ENCODE peak calls at places on chromosomes 5 and 9, in four cellular contexts. One of them, this sample, is unnamed.

GRCh38 chr5:175854231-175855040 is 16.9 kb upstream of the CPLX2 start:
- DNase-seq in CD8-positive, alpha-beta T cell: no peak
- DNase-seq in cardiac fibroblast: no peak
- DNase-seq in choroid plexus epithelial cell: no peak
- DNase-seq in this sample: no peak

GRCh38 chr9:128118472-128118857 is 9.1 kb downstream of the PTGES2 start:
- DNase-seq in CD8-positive, alpha-beta T cell: no peak
- DNase-seq in cardiac fibroblast: no peak
- DNase-seq in choroid plexus epithelial cell: no peak
- DNase-seq in this sample: no peak

GRCh38 chr5:74578356-74579044 is 62.0 kb downstream of the ENC1 start:
- DNase-seq in CD8-positive, alpha-beta T cell: no peak
- DNase-seq in cardiac fibroblast: no peak
- DNase-seq in choroid plexus epithelial cell: no peak
- DNase-seq in this sample: peak

GRCh38 chr5:122608222-122608621 is 166.7 kb upstream of the SNX2 start:
- DNase-seq in CD8-positive, alpha-beta T cell: no peak
- DNase-seq in cardiac fibroblast: no peak
- DNase-seq in choroid plexus epithelial cell: no peak
- DNase-seq in this sample: no peak

GRCh38 chr9:115263731-115264130 is 145.8 kb upstream of the TNC start:
- DNase-seq in CD8-positive, alpha-beta T cell: no peak
- DNase-seq in cardiac fibroblast: peak
- DNase-seq in choroid plexus epithelial cell: peak
- DNase-seq in this sample: no peak

GRCh38 chr5:176658817-176659216 is 11.5 kb downstream of the TSPAN17 start:
- DNase-seq in CD8-positive, alpha-beta T cell: no peak
- DNase-seq in cardiac fibroblast: no peak
- DNase-seq in choroid plexus epithelial cell: peak
- DNase-seq in this sample: no peak

GRCh38 chr5:152546493-152546892 is 141.4 kb upstream of the NMUR2 start:
- DNase-seq in CD8-positive, alpha-beta T cell: no peak
- DNase-seq in cardiac fibroblast: no peak
- DNase-seq in choroid plexus epithelial cell: no peak
- DNase-seq in this sample: no peak

GRCh38 chr9:100715100-100715379 is 137.2 kb downstream of the CAVIN4 start:
- DNase-seq in CD8-positive, alpha-beta T cell: no peak
- DNase-seq in cardiac fibroblast: no peak
- DNase-seq in choroid plexus epithelial cell: no peak
- DNase-seq in this sample: no peak

GRCh38 chr5:73448451-73449136 is at the start of gene FOXD1:
- DNase-seq in CD8-positive, alpha-beta T cell: peak
- DNase-seq in cardiac fibroblast: peak
- DNase-seq in choroid plexus epithelial cell: peak
- DNase-seq in this sample: peak

GRCh38 chr9:111212874-111213273 is 117.2 kb downstream of the OR2K2 start:
- DNase-seq in CD8-positive, alpha-beta T cell: no peak
- DNase-seq in cardiac fibroblast: no peak
- DNase-seq in choroid plexus epithelial cell: no peak
- DNase-seq in this sample: no peak

GRCh38 chr9:127960410-127961165 is 20.2 kb downstream of the EEIG1 start:
- DNase-seq in CD8-positive, alpha-beta T cell: no peak
- DNase-seq in cardiac fibroblast: no peak
- DNase-seq in choroid plexus epithelial cell: no peak
- DNase-seq in this sample: no peak

GRCh38 chr5:179998485-179998884 is 73.1 kb downstream of the RNF130 start:
- DNase-seq in CD8-positive, alpha-beta T cell: no peak
- DNase-seq in cardiac fibroblast: no peak
- DNase-seq in choroid plexus epithelial cell: no peak
- DNase-seq in this sample: no peak

GRCh38 chr5:68459500-68460139 is 244.1 kb downstream of the PIK3R1 start:
- DNase-seq in CD8-positive, alpha-beta T cell: no peak
- DNase-seq in cardiac fibroblast: no peak
- DNase-seq in choroid plexus epithelial cell: no peak
- DNase-seq in this sample: no peak

GRCh38 chr9:134733480-134734232 is 92.1 kb downstream of the COL5A1 start:
- DNase-seq in CD8-positive, alpha-beta T cell: no peak
- DNase-seq in cardiac fibroblast: no peak
- DNase-seq in choroid plexus epithelial cell: no peak
- DNase-seq in this sample: no peak

GRCh38 chr5:111830333-111830732 is 73.3 kb upstream of the NREP start:
- DNase-seq in CD8-positive, alpha-beta T cell: no peak
- DNase-seq in cardiac fibroblast: peak
- DNase-seq in choroid plexus epithelial cell: peak
- DNase-seq in this sample: no peak

GRCh38 chr9:94919376-94920098 is 193.0 kb downstream of the AOPEP start:
- DNase-seq in CD8-positive, alpha-beta T cell: no peak
- DNase-seq in cardiac fibroblast: peak
- DNase-seq in choroid plexus epithelial cell: peak
- DNase-seq in this sample: no peak

GRCh38 chr5:181160-181559 is 10.1 kb upstream of the LRRC14B start:
- DNase-seq in CD8-positive, alpha-beta T cell: no peak
- DNase-seq in cardiac fibroblast: no peak
- DNase-seq in choroid plexus epithelial cell: no peak
- DNase-seq in this sample: no peak

GRCh38 chr5:44814761-44815160 is 6.0 kb downstream of the MRPS30 start:
- DNase-seq in CD8-positive, alpha-beta T cell: no peak
- DNase-seq in cardiac fibroblast: no peak
- DNase-seq in choroid plexus epithelial cell: no peak
- DNase-seq in this sample: no peak

GRCh38 chr5:129216001-129216400 is 121.5 kb downstream of the ISOC1 start:
- DNase-seq in CD8-positive, alpha-beta T cell: no peak
- DNase-seq in cardiac fibroblast: no peak
- DNase-seq in choroid plexus epithelial cell: no peak
- DNase-seq in this sample: no peak

GRCh38 chr5:14723648-14724231 is 59.2 kb downstream of the OTULIN start:
- DNase-seq in CD8-positive, alpha-beta T cell: no peak
- DNase-seq in cardiac fibroblast: peak
- DNase-seq in choroid plexus epithelial cell: no peak
- DNase-seq in this sample: no peak

GRCh38 chr5:88248094-88248493 is 20.6 kb downstream of the TMEM161B start:
- DNase-seq in CD8-positive, alpha-beta T cell: no peak
- DNase-seq in cardiac fibroblast: no peak
- DNase-seq in choroid plexus epithelial cell: no peak
- DNase-seq in this sample: no peak

GRCh38 chr5:173954671-173955605 is 34.0 kb upstream of the C5orf47 start:
- DNase-seq in CD8-positive, alpha-beta T cell: no peak
- DNase-seq in cardiac fibroblast: peak
- DNase-seq in choroid plexus epithelial cell: peak
- DNase-seq in this sample: no peak

GRCh38 chr5:174317261-174317894 is 271.9 kb downstream of the NSG2 start:
- DNase-seq in CD8-positive, alpha-beta T cell: no peak
- DNase-seq in cardiac fibroblast: peak
- DNase-seq in choroid plexus epithelial cell: peak
- DNase-seq in this sample: no peak

GRCh38 chr5:74892921-74893320 is 26.7 kb upstream of the FAM169A start:
- DNase-seq in CD8-positive, alpha-beta T cell: no peak
- DNase-seq in cardiac fibroblast: no peak
- DNase-seq in choroid plexus epithelial cell: no peak
- DNase-seq in this sample: no peak

GRCh38 chr5:149389552-149390495 is 10.7 kb upstream of the IL17B start:
- DNase-seq in CD8-positive, alpha-beta T cell: no peak
- DNase-seq in cardiac fibroblast: no peak
- DNase-seq in choroid plexus epithelial cell: no peak
- DNase-seq in this sample: no peak

GRCh38 chr9:124852121-124852828 is 985 bp upstream of the WDR38 start:
- DNase-seq in CD8-positive, alpha-beta T cell: no peak
- DNase-seq in cardiac fibroblast: no peak
- DNase-seq in choroid plexus epithelial cell: no peak
- DNase-seq in this sample: no peak
- H3K4me3 ChIP-seq in CD8-positive, alpha-beta T cell: peak
- H3K4me3 ChIP-seq in cardiac fibroblast: no peak
- H3K4me3 ChIP-seq in choroid plexus epithelial cell: no peak
- H3K4me3 ChIP-seq in this sample: no peak

GRCh38 chr9:110128664-110129329 is 79.2 kb downstream of the C9orf152 start:
- DNase-seq in CD8-positive, alpha-beta T cell: no peak
- DNase-seq in cardiac fibroblast: peak
- DNase-seq in choroid plexus epithelial cell: peak
- DNase-seq in this sample: peak
- H3K4me3 ChIP-seq in CD8-positive, alpha-beta T cell: no peak
- H3K4me3 ChIP-seq in cardiac fibroblast: peak
- H3K4me3 ChIP-seq in choroid plexus epithelial cell: peak
- H3K4me3 ChIP-seq in this sample: no peak

GRCh38 chr5:138936968-138937345 is 61.8 kb upstream of the LRRTM2 start:
- DNase-seq in CD8-positive, alpha-beta T cell: peak
- DNase-seq in cardiac fibroblast: no peak
- DNase-seq in choroid plexus epithelial cell: no peak
- DNase-seq in this sample: no peak

GRCh38 chr5:138933522-138934290 is 58.6 kb upstream of the LRRTM2 start:
- DNase-seq in CD8-positive, alpha-beta T cell: peak
- DNase-seq in cardiac fibroblast: no peak
- DNase-seq in choroid plexus epithelial cell: no peak
- DNase-seq in this sample: no peak

GRCh38 chr5:138935466-138935865 is 60.3 kb upstream of the LRRTM2 start:
- DNase-seq in CD8-positive, alpha-beta T cell: peak
- DNase-seq in cardiac fibroblast: no peak
- DNase-seq in choroid plexus epithelial cell: no peak
- DNase-seq in this sample: no peak

GRCh38 chr5:138936225-138936967 is 61.3 kb upstream of the LRRTM2 start:
- DNase-seq in CD8-positive, alpha-beta T cell: no peak
- DNase-seq in cardiac fibroblast: no peak
- DNase-seq in choroid plexus epithelial cell: no peak
- DNase-seq in this sample: no peak

DNA sequence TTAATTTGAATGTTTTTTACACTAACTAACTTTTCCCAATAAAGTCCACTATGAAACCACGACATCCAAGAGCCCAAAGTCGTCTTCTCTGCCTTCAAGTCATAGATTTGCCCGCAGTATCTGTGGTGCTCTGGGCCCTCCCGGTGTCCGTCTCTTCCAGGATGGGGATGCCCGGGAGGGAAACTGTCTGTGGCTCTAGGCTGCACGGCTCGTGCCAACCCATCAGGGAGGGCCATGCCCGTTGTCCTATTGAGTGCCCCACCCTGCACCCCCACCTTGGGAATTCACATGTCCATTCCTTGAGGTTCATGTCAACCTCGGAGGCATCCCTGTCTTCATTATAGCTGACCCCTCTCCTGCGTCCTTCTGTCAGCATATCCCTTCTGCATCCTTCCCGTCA is 59.8 kb upstream of the LRRTM2 start:
- DNase-seq in CD8-positive, alpha-beta T cell: peak
- DNase-seq in cardiac fibroblast: no peak
- DNase-seq in choroid plexus epithelial cell: no peak
- DNase-seq in this sample: no peak
- H3K4me3 ChIP-seq in CD8-positive, alpha-beta T cell: no peak
- H3K4me3 ChIP-seq in cardiac fibroblast: no peak
- H3K4me3 ChIP-seq in choroid plexus epithelial cell: no peak
- H3K4me3 ChIP-seq in this sample: no peak

GRCh38 chr9:14301582-14301981 is 12.4 kb downstream of the NFIB start:
- DNase-seq in CD8-positive, alpha-beta T cell: no peak
- DNase-seq in cardiac fibroblast: no peak
- DNase-seq in choroid plexus epithelial cell: no peak
- DNase-seq in this sample: no peak

GRCh38 chr9:14300588-14300987 is 13.4 kb downstream of the NFIB start:
- DNase-seq in CD8-positive, alpha-beta T cell: no peak
- DNase-seq in cardiac fibroblast: no peak
- DNase-seq in choroid plexus epithelial cell: no peak
- DNase-seq in this sample: no peak

GRCh38 chr9:14296462-14296861 is 17.5 kb downstream of the NFIB start:
- DNase-seq in CD8-positive, alpha-beta T cell: no peak
- DNase-seq in cardiac fibroblast: no peak
- DNase-seq in choroid plexus epithelial cell: no peak
- DNase-seq in this sample: no peak

GRCh38 chr9:14301006-14301405 is 12.9 kb downstream of the NFIB start:
- DNase-seq in CD8-positive, alpha-beta T cell: no peak
- DNase-seq in cardiac fibroblast: no peak
- DNase-seq in choroid plexus epithelial cell: no peak
- DNase-seq in this sample: no peak

DNA sequence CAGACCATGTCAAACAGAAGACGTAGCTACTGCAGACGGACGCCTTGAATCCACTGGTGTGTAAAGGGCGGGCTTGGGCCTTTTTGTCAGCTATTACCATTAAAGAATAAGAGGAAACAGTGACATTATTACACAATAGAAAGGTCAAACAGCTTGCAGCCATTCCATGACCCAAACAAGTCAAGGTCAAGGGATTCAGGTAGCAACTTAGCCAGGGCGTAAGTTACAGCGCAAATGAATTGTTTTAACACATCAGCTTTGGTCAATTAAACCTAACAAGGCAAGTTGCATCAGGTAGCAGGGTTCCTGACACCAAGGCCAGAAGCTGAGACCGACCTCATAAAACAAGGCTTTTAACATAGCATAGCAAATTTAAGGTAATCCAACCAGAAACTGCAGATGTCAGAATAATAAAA is 15.3 kb downstream of the NFIB start:
- DNase-seq in CD8-positive, alpha-beta T cell: no peak
- DNase-seq in cardiac fibroblast: no peak
- DNase-seq in choroid plexus epithelial cell: no peak
- DNase-seq in this sample: no peak
- H3K4me3 ChIP-seq in CD8-positive, alpha-beta T cell: no peak
- H3K4me3 ChIP-seq in cardiac fibroblast: no peak
- H3K4me3 ChIP-seq in choroid plexus epithelial cell: no peak
- H3K4me3 ChIP-seq in this sample: no peak